ENCODE peak calls at places on chromosomes 6 and 20, in eight cellular contexts. V, R, W, T, A, Y, Q and X are unnamed samples.

GRCh38 chr6:70180904-70181599 is 121.8 kb downstream of the COL9A1 start:
- DNase-seq in W (no peak), A (no peak), Y (no peak), T (no peak), Q (no peak), V (no peak), R (no peak), X (no peak)

GRCh38 chr20:35796556-35796955 is 24.7 kb downstream of the PHF20 start:
- DNase-seq in Y (no peak), V (no peak), A (no peak), R (no peak), T (no peak), Q (no peak), W (no peak), X (no peak)

GRCh38 chr6:113668712-113669408 is 188.3 kb upstream of the MARCKS start:
- DNase-seq in R (no peak), Y (no peak), A (no peak), T (no peak), Q (no peak), W (no peak), V (no peak), X (no peak)

GRCh38 chr20:8790442-8791074 is 278.3 kb upstream of the PLCB4 start:
- DNase-seq in A (peak), V (peak), T (peak), R (no peak), W (no peak), Y (peak), Q (no peak), X (peak)

GRCh38 chr6:113490356-113490755 is 366.8 kb upstream of the MARCKS start:
- DNase-seq in V (no peak), W (no peak), Q (no peak), T (no peak), A (no peak), Y (no peak), R (no peak), X (no peak)

GRCh38 chr6:111717621-111718020 is 111.9 kb upstream of the TRAF3IP2 start:
- DNase-seq in V (no peak), R (no peak), A (no peak), Y (no peak), Q (no peak), T (no peak), W (no peak), X (no peak)

GRCh38 chr20:55790178-55790577 is 215.1 kb downstream of the CBLN4 start:
- DNase-seq in W (no peak), Y (no peak), T (no peak), Q (no peak), R (no peak), V (no peak), A (no peak), X (no peak)

GRCh38 chr20:49352821-49353220 is 75.0 kb upstream of the ZNFX1 start:
- DNase-seq in A (no peak), V (no peak), R (no peak), Q (no peak), T (no peak), Y (no peak), W (no peak), X (no peak)

GRCh38 chr6:19368511-19368910 is 468.7 kb upstream of the ID4 start:
- DNase-seq in T (no peak), A (no peak), Q (no peak), V (peak), W (no peak), Y (no peak), R (no peak), X (no peak)

GRCh38 chr6:113879186-113880096 is 22.3 kb downstream of the MARCKS start:
- DNase-seq in W (no peak), R (no peak), Y (peak), Q (no peak), T (peak), A (peak), V (peak), X (peak)

GRCh38 chr20:48615871-48616270 is 211.9 kb downstream of the PREX1 start:
- DNase-seq in Y (no peak), Q (no peak), R (no peak), A (no peak), W (no peak), V (no peak), T (no peak), X (no peak)

GRCh38 chr6:786946-787763 is 94.2 kb upstream of the EXOC2 start:
- DNase-seq in A (no peak), Q (no peak), V (no peak), W (no peak), Y (peak), T (peak), R (no peak), X (no peak)

GRCh38 chr6:22904413-22904812 is 335.0 kb downstream of the HDGFL1 start:
- DNase-seq in R (no peak), T (no peak), Q (no peak), W (no peak), A (no peak), Y (no peak), V (peak), X (no peak)

GRCh38 chr6:21508753-21509152 is 84.8 kb upstream of the SOX4 start:
- DNase-seq in Q (no peak), W (no peak), A (no peak), T (no peak), Y (no peak), V (no peak), R (no peak), X (no peak)

GRCh38 chr6:55293116-55293515 is 34.2 kb upstream of the GFRAL start:
- DNase-seq in R (no peak), Y (no peak), Q (no peak), V (no peak), W (no peak), A (no peak), T (no peak), X (no peak)

GRCh38 chr20:35408270-35408669 is 3.5 kb downstream of the UQCC1 start:
- DNase-seq in V (no peak), R (no peak), T (no peak), Q (no peak), A (no peak), Y (no peak), W (no peak), X (no peak)

GRCh38 chr6:18492957-18493356 is 105.8 kb downstream of the RNF144B start:
- DNase-seq in A (no peak), Y (no peak), W (no peak), Q (no peak), T (no peak), V (no peak), R (no peak), X (no peak)

GRCh38 chr20:39282619-39283092 is 320.5 kb downstream of the DHX35 start:
- DNase-seq in A (peak), Q (no peak), Y (peak), V (no peak), T (no peak), R (no peak), W (no peak), X (no peak)

DNA sequence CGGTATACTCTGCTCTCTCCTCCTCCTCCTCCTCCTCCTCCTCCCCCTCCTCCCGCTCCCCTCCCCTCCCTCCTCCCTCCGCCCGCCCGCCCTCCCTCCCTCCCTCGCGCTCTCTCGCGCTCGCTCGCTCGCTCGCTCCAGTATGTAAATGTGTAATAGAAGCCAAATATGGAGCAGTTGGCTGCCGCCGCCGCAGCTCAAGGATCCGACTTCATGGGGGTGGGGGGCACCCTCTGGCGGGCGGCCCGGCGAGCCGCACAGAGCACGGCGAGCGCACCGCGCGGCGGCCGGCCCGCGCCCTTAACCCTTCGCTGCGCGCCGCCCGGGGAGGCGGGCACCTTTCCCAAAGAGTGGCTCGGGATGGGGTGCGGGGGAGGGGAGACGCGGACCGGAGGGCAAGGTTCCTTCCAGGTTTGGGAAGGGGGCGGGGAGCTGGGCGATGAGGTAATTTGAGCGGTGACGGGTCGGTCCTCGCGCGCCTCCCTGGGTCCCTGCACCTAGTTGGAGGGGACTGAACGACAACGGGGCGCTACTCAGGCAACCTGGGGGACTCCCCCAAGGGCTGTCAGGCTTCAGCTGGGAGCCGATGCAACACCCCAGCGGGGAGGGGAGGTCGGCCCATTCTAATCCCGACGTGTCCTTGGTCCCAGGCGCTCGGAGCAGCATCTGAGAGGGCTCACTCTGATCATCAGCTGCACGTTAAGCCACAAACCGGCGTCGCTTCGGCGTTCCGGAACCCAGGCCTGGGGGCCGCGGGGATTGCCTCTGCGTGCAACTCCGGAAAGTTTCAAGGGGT is 407 bp upstream of the ATXN1 start:
- DNase-seq in Y (peak), A (peak), R (peak), V (peak), W (peak), Q (no peak), T (peak), X (peak)
- TF ChIP-seq CTCF in Y (peak), A (no peak), R (no peak), V (no peak), W (no peak), Q (no peak), T (no peak), X (peak)

GRCh38 chr6:86782328-86782727 is 155.0 kb upstream of the HTR1E start:
- DNase-seq in A (no peak), T (no peak), Q (no peak), Y (no peak), R (no peak), V (no peak), W (no peak), X (no peak)
- TF ChIP-seq CTCF in A (no peak), T (no peak), Q (no peak), Y (peak), R (no peak), V (no peak), W (no peak), X (no peak)

DNA sequence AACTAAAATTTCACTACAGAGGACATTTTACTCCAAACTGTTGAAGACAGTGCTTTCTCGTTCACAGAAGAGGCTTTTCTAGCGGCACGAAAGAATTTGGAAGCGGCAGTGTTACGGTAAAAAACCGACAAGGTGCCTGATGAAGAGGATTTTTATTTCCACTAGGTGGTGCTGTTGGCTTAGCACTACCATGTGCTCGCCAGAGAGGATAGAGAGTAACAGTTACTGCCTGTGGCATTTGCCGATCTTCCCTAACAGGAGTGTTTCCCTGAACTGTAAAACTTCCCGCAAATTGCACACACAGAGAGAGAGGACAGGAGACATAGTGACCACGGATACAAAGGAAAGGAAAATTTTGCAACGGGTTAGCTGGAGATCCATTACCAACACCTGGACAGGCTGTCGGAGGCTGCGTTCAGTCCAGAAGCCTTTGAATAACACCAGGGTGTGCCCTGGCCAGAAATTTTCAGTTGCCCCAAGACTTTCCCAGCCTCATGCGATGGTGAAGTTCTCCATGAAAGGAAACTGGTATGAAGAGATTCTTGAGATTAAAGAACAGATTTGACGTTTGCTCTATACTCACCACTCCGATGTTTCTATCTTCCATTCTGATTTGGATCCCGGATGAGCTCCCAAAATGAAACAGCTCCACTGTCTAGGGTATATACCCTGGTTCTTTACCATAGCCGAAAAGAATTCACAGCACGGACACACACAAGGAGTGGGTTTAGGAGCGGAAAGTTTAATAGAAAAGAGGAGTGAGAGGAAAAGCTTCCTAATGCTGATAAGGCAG is 48.1 kb downstream of the HLA-DPB1 start:
- DNase-seq in R (no peak), A (peak), W (no peak), T (no peak), Q (peak), Y (peak), V (peak), X (no peak)
- TF ChIP-seq CTCF in R (peak), A (peak), W (peak), T (peak), Q (peak), Y (peak), V (peak), X (peak)

DNA sequence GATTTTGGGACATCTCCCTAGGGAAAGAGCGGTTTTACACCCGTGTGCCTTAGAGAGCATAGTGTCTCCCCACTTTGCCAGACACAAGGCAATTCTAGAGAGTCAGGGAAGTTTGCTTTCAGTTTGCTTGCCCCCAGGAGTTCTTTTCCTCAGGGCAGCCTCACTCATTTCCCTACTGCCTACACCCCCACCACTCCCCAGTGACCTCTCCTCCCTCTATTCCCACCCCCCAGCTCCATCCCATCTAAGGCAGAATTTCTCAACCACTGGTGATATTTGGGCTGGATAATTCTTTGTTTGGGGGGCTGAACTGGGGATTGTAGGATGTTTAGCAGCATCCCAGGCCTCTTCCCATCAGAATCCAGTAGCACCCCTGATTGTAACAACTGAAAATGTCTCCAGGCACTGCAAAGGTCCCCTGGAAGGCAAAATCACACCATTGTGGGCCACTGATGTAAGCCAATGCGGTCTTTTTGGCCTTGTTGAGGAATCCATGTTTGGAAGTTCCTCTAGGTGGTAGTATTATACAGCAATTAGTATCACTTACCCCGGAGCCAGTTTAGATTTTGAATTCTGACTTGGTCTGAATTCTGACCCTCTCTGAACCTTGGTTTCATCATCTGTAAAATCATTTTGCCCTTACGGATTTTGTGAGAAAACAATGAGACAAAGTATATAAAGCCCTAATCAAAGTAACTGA is 1.3 kb downstream of the EPPIN start:
- DNase-seq in W (no peak), Q (peak), R (no peak), Y (peak), A (no peak), T (no peak), V (peak), X (no peak)
- TF ChIP-seq CTCF in W (no peak), Q (peak), R (no peak), Y (peak), A (peak), T (peak), V (peak), X (peak)

GRCh38 chr6:120826253-120826652 is 508.0 kb downstream of the TBC1D32 start:
- DNase-seq in A (peak), W (no peak), Y (peak), V (no peak), R (no peak), Q (no peak), T (peak), X (peak)
- TF ChIP-seq CTCF in A (peak), W (peak), Y (peak), V (no peak), R (no peak), Q (no peak), T (peak), X (peak)

GRCh38 chr6:84062519-84063154 is 29.1 kb downstream of the MRAP2 start:
- DNase-seq in T (no peak), Q (no peak), W (no peak), Y (no peak), R (no peak), A (no peak), V (no peak), X (no peak)
- TF ChIP-seq CTCF in T (no peak), Q (no peak), W (no peak), Y (no peak), R (no peak), A (no peak), V (no peak), X (no peak)